ENCODE peak calls at places on chromosomes 4 and X, in eight cellular contexts. S is endothelial cell; F is GM10248; T is effector CD4-positive, alpha-beta T cell; N is NCI-H1092; O is NCI-H2171; J is KBM-7; B is HT1080. G is an unnamed sample.

GRCh38 chrX:9396930-9397329 is 67.9 kb upstream of the TBL1X start:
- DNase-seq in F (no peak), O (no peak), T (no peak), B (peak), S (no peak), N (no peak), J (peak), G (peak)

GRCh38 chr4:123127218-123127617 is 204.8 kb upstream of the NUDT6 start:
- DNase-seq in F (no peak), S (no peak), B (no peak), O (no peak), T (no peak), N (no peak), J (peak), G (no peak)

GRCh38 chr4:75004755-75005668 is 72.1 kb downstream of the PARM1 start:
- DNase-seq in B (peak), O (peak), S (no peak), T (no peak), J (no peak), N (no peak), F (no peak), G (peak)

GRCh38 chrX:13689519-13690211 is 737 bp downstream of the RAB9A start:
- DNase-seq in N (no peak), O (no peak), J (peak), S (no peak), T (no peak), F (no peak), B (peak), G (peak)

GRCh38 chr4:89134775-89135319 is 23.5 kb downstream of the TIGD2 start:
- DNase-seq in N (no peak), T (no peak), O (no peak), J (no peak), B (no peak), F (no peak), S (no peak), G (peak)

GRCh38 chr4:77636902-77637301 is 31.3 kb downstream of the CXCL13 start:
- DNase-seq in N (no peak), J (no peak), O (no peak), T (no peak), F (no peak), S (no peak), B (peak), G (peak)

GRCh38 chr4:54542119-54542438 is 115.7 kb upstream of the KIT start:
- DNase-seq in S (no peak), N (no peak), O (no peak), J (no peak), B (no peak), F (no peak), T (no peak), G (no peak)

GRCh38 chrX:54208531-54208930 is 25.5 kb upstream of the FAM120C start:
- DNase-seq in B (no peak), F (no peak), N (no peak), S (no peak), J (no peak), O (no peak), T (no peak), G (peak)

GRCh38 chrX:39152106-39152649 is 350.9 kb downstream of the MID1IP1 start:
- DNase-seq in S (peak), O (peak), N (peak), F (peak), J (peak), T (no peak), B (no peak), G (peak)

GRCh38 chr4:94139931-94140612 is 67.6 kb upstream of the SMARCAD1 start:
- DNase-seq in B (no peak), N (no peak), O (no peak), T (no peak), S (no peak), J (no peak), F (no peak), G (no peak)

GRCh38 chrX:74506310-74507115 is 85.2 kb downstream of the SLC16A2 start:
- DNase-seq in S (no peak), B (no peak), O (no peak), F (peak), J (no peak), N (no peak), T (no peak), G (no peak)

GRCh38 chr4:118836763-118837507 is 1.0 kb upstream of the SEC24D start:
- DNase-seq in F (no peak), O (peak), J (no peak), B (no peak), T (no peak), S (no peak), N (no peak), G (no peak)

GRCh38 chr4:153750197-153750817 is 9.5 kb downstream of the RNF175 start:
- DNase-seq in J (peak), O (peak), N (peak), S (peak), F (peak), B (peak), T (peak), G (peak)

GRCh38 chrX:39320165-39320564 is 518.9 kb downstream of the MID1IP1 start:
- DNase-seq in O (no peak), B (no peak), S (no peak), J (no peak), N (peak), T (no peak), F (no peak), G (no peak)

GRCh38 chr4:72084587-72085011 is 52.8 kb downstream of the NPFFR2 start:
- DNase-seq in J (no peak), B (no peak), S (no peak), F (no peak), O (no peak), N (no peak), T (no peak), G (no peak)